ENCODE peak calls at places on chromosomes 7 and 10, in nine cellular contexts. One of them, this sample, is unnamed.

GRCh38 chr7:105268056-105268455 is 120.7 kb downstream of the SRPK2 start:
- DNase-seq in fibroblast of lung: peak; percentile 90
- DNase-seq in endodermal cell: no peak
- DNase-seq in lower leg skin: no peak
- DNase-seq in cardiac muscle cell: no peak
- DNase-seq in foreskin fibroblast: peak; percentile 46
- DNase-seq in breast epithelium: no peak
- DNase-seq in esophagus squamous epithelium: no peak
- DNase-seq in choroid plexus epithelial cell: peak; percentile 73
- DNase-seq in this sample: peak; percentile 68

GRCh38 chr10:108421256-108421655 is 1256.8 kb upstream of the SORCS1 start:
- DNase-seq in breast epithelium: no peak
- DNase-seq in endodermal cell: no peak
- DNase-seq in foreskin fibroblast: no peak
- DNase-seq in fibroblast of lung: no peak
- DNase-seq in esophagus squamous epithelium: no peak
- DNase-seq in cardiac muscle cell: no peak
- DNase-seq in lower leg skin: no peak
- DNase-seq in choroid plexus epithelial cell: peak; percentile 25
- DNase-seq in this sample: no peak

GRCh38 chr7:33979300-33979806 is 74.0 kb downstream of the BMPER start:
- DNase-seq in foreskin fibroblast: no peak
- DNase-seq in breast epithelium: no peak
- DNase-seq in cardiac muscle cell: no peak
- DNase-seq in fibroblast of lung: no peak
- DNase-seq in choroid plexus epithelial cell: no peak
- DNase-seq in lower leg skin: no peak
- DNase-seq in endodermal cell: no peak
- DNase-seq in esophagus squamous epithelium: no peak
- DNase-seq in this sample: no peak

GRCh38 chr10:103649654-103650423 is 156.3 kb downstream of the NEURL1 start:
- DNase-seq in lower leg skin: no peak
- DNase-seq in foreskin fibroblast: no peak
- DNase-seq in choroid plexus epithelial cell: no peak
- DNase-seq in esophagus squamous epithelium: no peak
- DNase-seq in cardiac muscle cell: no peak
- DNase-seq in fibroblast of lung: no peak
- DNase-seq in endodermal cell: no peak
- DNase-seq in breast epithelium: no peak
- DNase-seq in this sample: no peak

GRCh38 chr7:90222811-90223725 is 11.5 kb downstream of the STEAP2 start:
- DNase-seq in foreskin fibroblast: no peak
- DNase-seq in choroid plexus epithelial cell: no peak
- DNase-seq in cardiac muscle cell: no peak
- DNase-seq in breast epithelium: peak; percentile 56
- DNase-seq in esophagus squamous epithelium: no peak
- DNase-seq in endodermal cell: no peak
- DNase-seq in lower leg skin: no peak
- DNase-seq in fibroblast of lung: peak; percentile 41
- DNase-seq in this sample: peak; percentile 97

GRCh38 chr7:32937344-32938174 is 19.7 kb upstream of the FKBP9 start:
- DNase-seq in breast epithelium: no peak
- DNase-seq in fibroblast of lung: peak; percentile 23
- DNase-seq in endodermal cell: no peak
- DNase-seq in lower leg skin: peak; percentile 87
- DNase-seq in esophagus squamous epithelium: no peak
- DNase-seq in choroid plexus epithelial cell: peak; percentile 53
- DNase-seq in foreskin fibroblast: peak; percentile 64
- DNase-seq in cardiac muscle cell: peak; percentile 87
- DNase-seq in this sample: peak; percentile 33

GRCh38 chr10:124417846-124418725 is 637 bp downstream of the OAT start:
- DNase-seq in foreskin fibroblast: peak; percentile 43
- DNase-seq in esophagus squamous epithelium: no peak
- DNase-seq in fibroblast of lung: peak; percentile 68
- DNase-seq in breast epithelium: peak; percentile 41
- DNase-seq in choroid plexus epithelial cell: peak; percentile 67
- DNase-seq in cardiac muscle cell: peak; percentile 74
- DNase-seq in endodermal cell: peak; percentile 86
- DNase-seq in lower leg skin: peak; percentile 90
- DNase-seq in this sample: peak; percentile 65

GRCh38 chr10:23294638-23295247 is 49.9 kb downstream of the C10orf67 start:
- DNase-seq in cardiac muscle cell: peak; percentile 15
- DNase-seq in foreskin fibroblast: no peak
- DNase-seq in breast epithelium: no peak
- DNase-seq in endodermal cell: no peak
- DNase-seq in esophagus squamous epithelium: no peak
- DNase-seq in lower leg skin: no peak
- DNase-seq in fibroblast of lung: no peak
- DNase-seq in choroid plexus epithelial cell: peak; percentile 45
- DNase-seq in this sample: peak; percentile 16

GRCh38 chr7:52168085-52168484 is 851.5 kb upstream of the COBL start:
- DNase-seq in lower leg skin: no peak
- DNase-seq in breast epithelium: no peak
- DNase-seq in fibroblast of lung: no peak
- DNase-seq in esophagus squamous epithelium: no peak
- DNase-seq in choroid plexus epithelial cell: no peak
- DNase-seq in foreskin fibroblast: no peak
- DNase-seq in cardiac muscle cell: no peak
- DNase-seq in endodermal cell: peak; percentile 83
- DNase-seq in this sample: no peak

GRCh38 chr10:125001313-125002043 is 59.6 kb downstream of the ZRANB1 start:
- DNase-seq in breast epithelium: peak; percentile 24
- DNase-seq in lower leg skin: peak; percentile 85
- DNase-seq in endodermal cell: peak; percentile 44
- DNase-seq in foreskin fibroblast: no peak
- DNase-seq in fibroblast of lung: no peak
- DNase-seq in esophagus squamous epithelium: no peak
- DNase-seq in choroid plexus epithelial cell: no peak
- DNase-seq in cardiac muscle cell: no peak
- DNase-seq in this sample: no peak

GRCh38 chr7:81957517-81957916 is 187.7 kb upstream of the HGF start:
- DNase-seq in cardiac muscle cell: peak; percentile 1
- DNase-seq in choroid plexus epithelial cell: no peak
- DNase-seq in breast epithelium: no peak
- DNase-seq in foreskin fibroblast: no peak
- DNase-seq in esophagus squamous epithelium: no peak
- DNase-seq in fibroblast of lung: no peak
- DNase-seq in lower leg skin: no peak
- DNase-seq in endodermal cell: no peak
- DNase-seq in this sample: no peak

GRCh38 chr7:154342971-154343633 is 290.9 kb downstream of the DPP6 start:
- DNase-seq in cardiac muscle cell: no peak
- DNase-seq in foreskin fibroblast: no peak
- DNase-seq in breast epithelium: no peak
- DNase-seq in lower leg skin: no peak
- DNase-seq in endodermal cell: no peak
- DNase-seq in esophagus squamous epithelium: no peak
- DNase-seq in fibroblast of lung: no peak
- DNase-seq in choroid plexus epithelial cell: no peak
- DNase-seq in this sample: no peak

GRCh38 chr10:44011603-44011981 is 362.9 kb upstream of the ZNF32 start:
- DNase-seq in lower leg skin: no peak
- DNase-seq in fibroblast of lung: peak; percentile 32
- DNase-seq in breast epithelium: no peak
- DNase-seq in esophagus squamous epithelium: no peak
- DNase-seq in choroid plexus epithelial cell: no peak
- DNase-seq in foreskin fibroblast: no peak
- DNase-seq in endodermal cell: no peak
- DNase-seq in cardiac muscle cell: no peak
- DNase-seq in this sample: peak; percentile 31

GRCh38 chr7:112365551-112365950 is 84.7 kb upstream of the IFRD1 start:
- DNase-seq in fibroblast of lung: no peak
- DNase-seq in endodermal cell: no peak
- DNase-seq in breast epithelium: no peak
- DNase-seq in choroid plexus epithelial cell: no peak
- DNase-seq in cardiac muscle cell: no peak
- DNase-seq in foreskin fibroblast: no peak
- DNase-seq in esophagus squamous epithelium: no peak
- DNase-seq in lower leg skin: no peak
- DNase-seq in this sample: no peak

GRCh38 chr7:112366886-112367285 is 83.4 kb upstream of the IFRD1 start:
- DNase-seq in cardiac muscle cell: no peak
- DNase-seq in lower leg skin: no peak
- DNase-seq in choroid plexus epithelial cell: no peak
- DNase-seq in fibroblast of lung: no peak
- DNase-seq in esophagus squamous epithelium: no peak
- DNase-seq in endodermal cell: no peak
- DNase-seq in foreskin fibroblast: no peak
- DNase-seq in breast epithelium: no peak
- DNase-seq in this sample: no peak

GRCh38 chr7:112371721-112372120 is 78.5 kb upstream of the IFRD1 start:
- DNase-seq in cardiac muscle cell: no peak
- DNase-seq in breast epithelium: no peak
- DNase-seq in fibroblast of lung: no peak
- DNase-seq in lower leg skin: no peak
- DNase-seq in endodermal cell: no peak
- DNase-seq in foreskin fibroblast: no peak
- DNase-seq in choroid plexus epithelial cell: no peak
- DNase-seq in esophagus squamous epithelium: no peak
- DNase-seq in this sample: no peak

DNA sequence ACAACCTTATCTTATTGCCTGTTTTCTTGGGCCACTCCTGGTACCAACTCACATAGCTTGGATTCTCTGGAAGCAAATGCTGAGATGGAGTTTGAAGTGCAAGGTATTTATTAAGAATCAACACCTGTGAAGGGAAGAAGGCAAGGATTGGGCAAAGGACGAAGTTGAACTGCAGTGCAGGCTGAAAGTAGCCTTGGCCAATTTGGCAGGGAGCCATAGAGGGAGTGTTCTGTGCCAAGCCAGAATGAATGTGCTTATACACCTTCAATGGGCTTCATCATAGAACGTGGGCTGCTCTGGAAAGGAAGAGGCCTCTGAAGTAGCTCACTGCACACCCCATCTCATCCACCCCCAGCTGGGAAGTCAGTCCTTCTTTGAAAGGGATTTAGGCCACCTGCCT is 79.8 kb upstream of the IFRD1 start:
- DNase-seq in fibroblast of lung: no peak
- DNase-seq in foreskin fibroblast: no peak
- DNase-seq in breast epithelium: peak; percentile 35
- DNase-seq in esophagus squamous epithelium: no peak
- DNase-seq in choroid plexus epithelial cell: no peak
- DNase-seq in lower leg skin: no peak
- DNase-seq in endodermal cell: no peak
- DNase-seq in cardiac muscle cell: no peak
- DNase-seq in this sample: no peak
- TF ChIP-seq CTCF in fibroblast of lung: no peak
- TF ChIP-seq CTCF in foreskin fibroblast: no peak
- TF ChIP-seq CTCF in breast epithelium: no peak
- TF ChIP-seq CTCF in esophagus squamous epithelium: no peak
- TF ChIP-seq CTCF in choroid plexus epithelial cell: no peak
- TF ChIP-seq CTCF in lower leg skin: no peak
- TF ChIP-seq CTCF in endodermal cell: no peak
- TF ChIP-seq CTCF in cardiac muscle cell: no peak
- TF ChIP-seq CTCF in this sample: no peak

GRCh38 chr10:14742815-14743214 is 31.9 kb downstream of the FAM107B start:
- DNase-seq in esophagus squamous epithelium: no peak
- DNase-seq in breast epithelium: no peak
- DNase-seq in endodermal cell: no peak
- DNase-seq in choroid plexus epithelial cell: peak; percentile 18
- DNase-seq in lower leg skin: no peak
- DNase-seq in foreskin fibroblast: no peak
- DNase-seq in fibroblast of lung: no peak
- DNase-seq in cardiac muscle cell: no peak
- DNase-seq in this sample: no peak

GRCh38 chr10:14736600-14737081 is 38.1 kb downstream of the FAM107B start:
- DNase-seq in esophagus squamous epithelium: no peak
- DNase-seq in endodermal cell: peak; percentile 69
- DNase-seq in fibroblast of lung: peak; percentile 86
- DNase-seq in foreskin fibroblast: peak; percentile 13
- DNase-seq in choroid plexus epithelial cell: peak; percentile 84
- DNase-seq in breast epithelium: no peak
- DNase-seq in lower leg skin: no peak
- DNase-seq in cardiac muscle cell: peak; percentile 77
- DNase-seq in this sample: peak; percentile 39

GRCh38 chr10:14740684-14741247 is 33.9 kb downstream of the FAM107B start:
- DNase-seq in lower leg skin: no peak
- DNase-seq in choroid plexus epithelial cell: peak; percentile 23
- DNase-seq in breast epithelium: no peak
- DNase-seq in esophagus squamous epithelium: no peak
- DNase-seq in fibroblast of lung: peak; percentile 16
- DNase-seq in endodermal cell: no peak
- DNase-seq in cardiac muscle cell: no peak
- DNase-seq in foreskin fibroblast: no peak
- DNase-seq in this sample: no peak

GRCh38 chr10:14738011-14738510 is 36.6 kb downstream of the FAM107B start:
- DNase-seq in lower leg skin: no peak
- DNase-seq in foreskin fibroblast: no peak
- DNase-seq in esophagus squamous epithelium: no peak
- DNase-seq in choroid plexus epithelial cell: no peak
- DNase-seq in breast epithelium: no peak
- DNase-seq in cardiac muscle cell: no peak
- DNase-seq in fibroblast of lung: no peak
- DNase-seq in endodermal cell: no peak
- DNase-seq in this sample: no peak

DNA sequence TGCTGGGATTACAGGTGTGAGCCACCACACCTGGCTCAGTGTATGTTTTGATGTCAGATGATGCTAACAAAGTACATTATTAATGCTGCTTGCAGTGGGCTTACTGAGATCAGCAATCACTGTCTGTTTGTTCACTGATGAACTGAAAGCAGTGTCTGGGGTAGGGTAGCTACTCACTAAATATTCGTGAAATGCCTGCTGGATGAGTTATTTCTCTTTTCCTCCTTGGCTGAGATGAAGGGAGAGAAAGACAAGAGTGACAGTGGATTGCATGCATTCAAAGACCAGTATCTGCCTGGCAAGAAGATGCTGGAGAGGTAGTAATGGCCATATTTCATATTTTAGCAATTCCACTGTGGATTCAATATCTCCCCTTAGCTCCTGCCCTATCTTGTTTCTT is 32.3 kb downstream of the FAM107B start:
- DNase-seq in choroid plexus epithelial cell: no peak
- DNase-seq in fibroblast of lung: no peak
- DNase-seq in esophagus squamous epithelium: no peak
- DNase-seq in foreskin fibroblast: no peak
- DNase-seq in lower leg skin: no peak
- DNase-seq in endodermal cell: no peak
- DNase-seq in breast epithelium: no peak
- DNase-seq in cardiac muscle cell: no peak
- DNase-seq in this sample: no peak
- H3K4me3 ChIP-seq in choroid plexus epithelial cell: no peak overlapping the region
- H3K4me3 ChIP-seq in fibroblast of lung: no peak overlapping the region
- H3K4me3 ChIP-seq in esophagus squamous epithelium: no peak overlapping the region
- H3K4me3 ChIP-seq in foreskin fibroblast: no peak overlapping the region
- H3K4me3 ChIP-seq in lower leg skin: no peak overlapping the region
- H3K4me3 ChIP-seq in endodermal cell: no peak overlapping the region
- H3K4me3 ChIP-seq in breast epithelium: no peak overlapping the region
- H3K4me3 ChIP-seq in cardiac muscle cell: no peak overlapping the region
- H3K4me3 ChIP-seq in this sample: no peak overlapping the region

GRCh38 chr7:130485734-130486113 is 6.2 kb upstream of the MEST start:
- DNase-seq in endodermal cell: no peak
- DNase-seq in foreskin fibroblast: no peak
- DNase-seq in fibroblast of lung: no peak
- DNase-seq in cardiac muscle cell: no peak
- DNase-seq in lower leg skin: no peak
- DNase-seq in esophagus squamous epithelium: no peak
- DNase-seq in choroid plexus epithelial cell: no peak
- DNase-seq in breast epithelium: no peak
- DNase-seq in this sample: no peak
- TF ChIP-seq CTCF in endodermal cell: no peak
- TF ChIP-seq CTCF in foreskin fibroblast: no peak
- TF ChIP-seq CTCF in fibroblast of lung: no peak
- TF ChIP-seq CTCF in cardiac muscle cell: no peak
- TF ChIP-seq CTCF in lower leg skin: no peak
- TF ChIP-seq CTCF in esophagus squamous epithelium: no peak
- TF ChIP-seq CTCF in choroid plexus epithelial cell: no peak
- TF ChIP-seq CTCF in breast epithelium: no peak
- TF ChIP-seq CTCF in this sample: no peak

GRCh38 chr7:42914726-42915045 is 2.8 kb upstream of the C7orf25 start:
- DNase-seq in lower leg skin: no peak
- DNase-seq in fibroblast of lung: no peak
- DNase-seq in esophagus squamous epithelium: no peak
- DNase-seq in cardiac muscle cell: no peak
- DNase-seq in endodermal cell: no peak
- DNase-seq in breast epithelium: no peak
- DNase-seq in foreskin fibroblast: no peak
- DNase-seq in choroid plexus epithelial cell: peak; percentile 54
- DNase-seq in this sample: no peak
- H3K4me3 ChIP-seq in lower leg skin: no peak overlapping the region
- H3K4me3 ChIP-seq in fibroblast of lung: no peak overlapping the region
- H3K4me3 ChIP-seq in esophagus squamous epithelium: no peak overlapping the region
- H3K4me3 ChIP-seq in cardiac muscle cell: no peak overlapping the region
- H3K4me3 ChIP-seq in endodermal cell: no peak overlapping the region
- H3K4me3 ChIP-seq in breast epithelium: no peak overlapping the region
- H3K4me3 ChIP-seq in foreskin fibroblast: no peak overlapping the region
- H3K4me3 ChIP-seq in choroid plexus epithelial cell: no peak overlapping the region
- H3K4me3 ChIP-seq in this sample: no peak overlapping the region